ENCODE peak calls at places on chromosomes 7 and 10, in six cellular contexts. One of them, this sample, is unnamed.

GRCh38 chr10:84706875-84707274 is 378.5 kb downstream of the CCSER2 start:
- DNase-seq in A172: no peak
- DNase-seq in GM20000: no peak
- DNase-seq in stimulated activated CD4-positive, alpha-beta T cell treated with anti-CD3 and anti-CD28 coated beads, Interleukin-12 subunit alpha, Interleukin-12 subunit beta, amount 100 ng/mL, for 4 hours: no peak
- DNase-seq in stimulated activated effector memory CD8-positive, alpha-beta T cell treated with anti-CD3 and anti-CD28 coated beads, Interleukin-12 subunit alpha, Interleukin-12 subunit beta, amount 100 ng/mL, for 72 hours: no peak
- DNase-seq in foreskin fibroblast: no peak
- DNase-seq in this sample: peak

GRCh38 chr7:151838861-151839381 is 38.0 kb downstream of the PRKAG2 start:
- DNase-seq in stimulated activated CD4-positive, alpha-beta T cell treated with anti-CD3 and anti-CD28 coated beads, Interleukin-12 subunit alpha, Interleukin-12 subunit beta, amount 100 ng/mL, for 4 hours: peak
- DNase-seq in GM20000: no peak
- DNase-seq in foreskin fibroblast: no peak
- DNase-seq in stimulated activated effector memory CD8-positive, alpha-beta T cell treated with anti-CD3 and anti-CD28 coated beads, Interleukin-12 subunit alpha, Interleukin-12 subunit beta, amount 100 ng/mL, for 72 hours: peak
- DNase-seq in A172: no peak
- DNase-seq in this sample: no peak

GRCh38 chr10:32379314-32379949 is 32.5 kb upstream of the EPC1 start:
- DNase-seq in GM20000: peak
- DNase-seq in stimulated activated effector memory CD8-positive, alpha-beta T cell treated with anti-CD3 and anti-CD28 coated beads, Interleukin-12 subunit alpha, Interleukin-12 subunit beta, amount 100 ng/mL, for 72 hours: no peak
- DNase-seq in stimulated activated CD4-positive, alpha-beta T cell treated with anti-CD3 and anti-CD28 coated beads, Interleukin-12 subunit alpha, Interleukin-12 subunit beta, amount 100 ng/mL, for 4 hours: no peak
- DNase-seq in foreskin fibroblast: peak
- DNase-seq in A172: peak
- DNase-seq in this sample: peak

GRCh38 chr10:132446661-132447445 is 49.9 kb downstream of the PWWP2B start:
- DNase-seq in foreskin fibroblast: no peak
- DNase-seq in A172: peak
- DNase-seq in GM20000: peak
- DNase-seq in stimulated activated effector memory CD8-positive, alpha-beta T cell treated with anti-CD3 and anti-CD28 coated beads, Interleukin-12 subunit alpha, Interleukin-12 subunit beta, amount 100 ng/mL, for 72 hours: peak
- DNase-seq in stimulated activated CD4-positive, alpha-beta T cell treated with anti-CD3 and anti-CD28 coated beads, Interleukin-12 subunit alpha, Interleukin-12 subunit beta, amount 100 ng/mL, for 4 hours: peak
- DNase-seq in this sample: no peak

GRCh38 chr10:62048919-62049636 is 147.6 kb downstream of the ARID5B start:
- DNase-seq in GM20000: no peak
- DNase-seq in stimulated activated effector memory CD8-positive, alpha-beta T cell treated with anti-CD3 and anti-CD28 coated beads, Interleukin-12 subunit alpha, Interleukin-12 subunit beta, amount 100 ng/mL, for 72 hours: peak
- DNase-seq in A172: peak
- DNase-seq in foreskin fibroblast: peak
- DNase-seq in stimulated activated CD4-positive, alpha-beta T cell treated with anti-CD3 and anti-CD28 coated beads, Interleukin-12 subunit alpha, Interleukin-12 subunit beta, amount 100 ng/mL, for 4 hours: peak
- DNase-seq in this sample: peak

GRCh38 chr10:97411411-97411810 is 10.3 kb upstream of the RRP12 start:
- DNase-seq in foreskin fibroblast: no peak
- DNase-seq in stimulated activated effector memory CD8-positive, alpha-beta T cell treated with anti-CD3 and anti-CD28 coated beads, Interleukin-12 subunit alpha, Interleukin-12 subunit beta, amount 100 ng/mL, for 72 hours: no peak
- DNase-seq in GM20000: no peak
- DNase-seq in stimulated activated CD4-positive, alpha-beta T cell treated with anti-CD3 and anti-CD28 coated beads, Interleukin-12 subunit alpha, Interleukin-12 subunit beta, amount 100 ng/mL, for 4 hours: no peak
- DNase-seq in A172: peak
- DNase-seq in this sample: no peak

GRCh38 chr10:124569623-124570470 is 108.2 kb downstream of the LHPP start:
- DNase-seq in foreskin fibroblast: no peak
- DNase-seq in A172: no peak
- DNase-seq in stimulated activated CD4-positive, alpha-beta T cell treated with anti-CD3 and anti-CD28 coated beads, Interleukin-12 subunit alpha, Interleukin-12 subunit beta, amount 100 ng/mL, for 4 hours: no peak
- DNase-seq in GM20000: no peak
- DNase-seq in stimulated activated effector memory CD8-positive, alpha-beta T cell treated with anti-CD3 and anti-CD28 coated beads, Interleukin-12 subunit alpha, Interleukin-12 subunit beta, amount 100 ng/mL, for 72 hours: no peak
- DNase-seq in this sample: no peak

GRCh38 chr7:137847418-137848050 is 760 bp upstream of the DGKI start:
- DNase-seq in stimulated activated CD4-positive, alpha-beta T cell treated with anti-CD3 and anti-CD28 coated beads, Interleukin-12 subunit alpha, Interleukin-12 subunit beta, amount 100 ng/mL, for 4 hours: no peak
- DNase-seq in GM20000: peak
- DNase-seq in foreskin fibroblast: no peak
- DNase-seq in A172: no peak
- DNase-seq in stimulated activated effector memory CD8-positive, alpha-beta T cell treated with anti-CD3 and anti-CD28 coated beads, Interleukin-12 subunit alpha, Interleukin-12 subunit beta, amount 100 ng/mL, for 72 hours: no peak
- DNase-seq in this sample: no peak

GRCh38 chr10:55500931-55501559 is 700.0 kb upstream of the PCDH15 start:
- DNase-seq in stimulated activated effector memory CD8-positive, alpha-beta T cell treated with anti-CD3 and anti-CD28 coated beads, Interleukin-12 subunit alpha, Interleukin-12 subunit beta, amount 100 ng/mL, for 72 hours: no peak
- DNase-seq in foreskin fibroblast: no peak
- DNase-seq in GM20000: peak
- DNase-seq in stimulated activated CD4-positive, alpha-beta T cell treated with anti-CD3 and anti-CD28 coated beads, Interleukin-12 subunit alpha, Interleukin-12 subunit beta, amount 100 ng/mL, for 4 hours: no peak
- DNase-seq in A172: peak
- DNase-seq in this sample: no peak

GRCh38 chr7:94223375-94224084 is 171.2 kb upstream of the COL1A2 start:
- DNase-seq in foreskin fibroblast: peak
- DNase-seq in stimulated activated CD4-positive, alpha-beta T cell treated with anti-CD3 and anti-CD28 coated beads, Interleukin-12 subunit alpha, Interleukin-12 subunit beta, amount 100 ng/mL, for 4 hours: no peak
- DNase-seq in GM20000: peak
- DNase-seq in A172: peak
- DNase-seq in stimulated activated effector memory CD8-positive, alpha-beta T cell treated with anti-CD3 and anti-CD28 coated beads, Interleukin-12 subunit alpha, Interleukin-12 subunit beta, amount 100 ng/mL, for 72 hours: no peak
- DNase-seq in this sample: peak

GRCh38 chr7:104039363-104039762 is 49.9 kb upstream of the RELN start:
- DNase-seq in A172: no peak
- DNase-seq in stimulated activated effector memory CD8-positive, alpha-beta T cell treated with anti-CD3 and anti-CD28 coated beads, Interleukin-12 subunit alpha, Interleukin-12 subunit beta, amount 100 ng/mL, for 72 hours: no peak
- DNase-seq in foreskin fibroblast: no peak
- DNase-seq in GM20000: no peak
- DNase-seq in stimulated activated CD4-positive, alpha-beta T cell treated with anti-CD3 and anti-CD28 coated beads, Interleukin-12 subunit alpha, Interleukin-12 subunit beta, amount 100 ng/mL, for 4 hours: no peak
- DNase-seq in this sample: no peak

GRCh38 chr7:108328174-108328651 is 128.0 kb downstream of the NRCAM start:
- DNase-seq in A172: no peak
- DNase-seq in foreskin fibroblast: no peak
- DNase-seq in stimulated activated effector memory CD8-positive, alpha-beta T cell treated with anti-CD3 and anti-CD28 coated beads, Interleukin-12 subunit alpha, Interleukin-12 subunit beta, amount 100 ng/mL, for 72 hours: no peak
- DNase-seq in GM20000: peak
- DNase-seq in stimulated activated CD4-positive, alpha-beta T cell treated with anti-CD3 and anti-CD28 coated beads, Interleukin-12 subunit alpha, Interleukin-12 subunit beta, amount 100 ng/mL, for 4 hours: no peak
- DNase-seq in this sample: no peak

GRCh38 chr7:95201718-95202117 is 122.6 kb downstream of the PON1 start:
- DNase-seq in GM20000: no peak
- DNase-seq in stimulated activated effector memory CD8-positive, alpha-beta T cell treated with anti-CD3 and anti-CD28 coated beads, Interleukin-12 subunit alpha, Interleukin-12 subunit beta, amount 100 ng/mL, for 72 hours: no peak
- DNase-seq in foreskin fibroblast: no peak
- DNase-seq in stimulated activated CD4-positive, alpha-beta T cell treated with anti-CD3 and anti-CD28 coated beads, Interleukin-12 subunit alpha, Interleukin-12 subunit beta, amount 100 ng/mL, for 4 hours: no peak
- DNase-seq in A172: no peak
- DNase-seq in this sample: no peak

GRCh38 chr10:120465138-120465537 is 8.1 kb downstream of the PLPP4 start:
- DNase-seq in A172: no peak
- DNase-seq in stimulated activated effector memory CD8-positive, alpha-beta T cell treated with anti-CD3 and anti-CD28 coated beads, Interleukin-12 subunit alpha, Interleukin-12 subunit beta, amount 100 ng/mL, for 72 hours: no peak
- DNase-seq in stimulated activated CD4-positive, alpha-beta T cell treated with anti-CD3 and anti-CD28 coated beads, Interleukin-12 subunit alpha, Interleukin-12 subunit beta, amount 100 ng/mL, for 4 hours: no peak
- DNase-seq in GM20000: no peak
- DNase-seq in foreskin fibroblast: no peak
- DNase-seq in this sample: no peak

GRCh38 chr10:68560201-68560915 is at the start of gene TET1:
- DNase-seq in A172: peak
- DNase-seq in stimulated activated effector memory CD8-positive, alpha-beta T cell treated with anti-CD3 and anti-CD28 coated beads, Interleukin-12 subunit alpha, Interleukin-12 subunit beta, amount 100 ng/mL, for 72 hours: peak
- DNase-seq in GM20000: peak
- DNase-seq in foreskin fibroblast: no peak
- DNase-seq in stimulated activated CD4-positive, alpha-beta T cell treated with anti-CD3 and anti-CD28 coated beads, Interleukin-12 subunit alpha, Interleukin-12 subunit beta, amount 100 ng/mL, for 4 hours: peak
- DNase-seq in this sample: no peak

GRCh38 chr7:157801109-157801508 is 464.3 kb downstream of the DNAJB6 start:
- DNase-seq in A172: no peak
- DNase-seq in foreskin fibroblast: no peak
- DNase-seq in GM20000: no peak
- DNase-seq in stimulated activated CD4-positive, alpha-beta T cell treated with anti-CD3 and anti-CD28 coated beads, Interleukin-12 subunit alpha, Interleukin-12 subunit beta, amount 100 ng/mL, for 4 hours: no peak
- DNase-seq in stimulated activated effector memory CD8-positive, alpha-beta T cell treated with anti-CD3 and anti-CD28 coated beads, Interleukin-12 subunit alpha, Interleukin-12 subunit beta, amount 100 ng/mL, for 72 hours: no peak
- DNase-seq in this sample: no peak

GRCh38 chr7:53035499-53036412 is at the start of gene POM121L12:
- DNase-seq in A172: no peak
- DNase-seq in stimulated activated CD4-positive, alpha-beta T cell treated with anti-CD3 and anti-CD28 coated beads, Interleukin-12 subunit alpha, Interleukin-12 subunit beta, amount 100 ng/mL, for 4 hours: no peak
- DNase-seq in foreskin fibroblast: no peak
- DNase-seq in GM20000: no peak
- DNase-seq in stimulated activated effector memory CD8-positive, alpha-beta T cell treated with anti-CD3 and anti-CD28 coated beads, Interleukin-12 subunit alpha, Interleukin-12 subunit beta, amount 100 ng/mL, for 72 hours: no peak
- DNase-seq in this sample: no peak

GRCh38 chr7:102993532-102994029 is 80.8 kb downstream of the LRRC17 start:
- DNase-seq in A172: no peak
- DNase-seq in stimulated activated CD4-positive, alpha-beta T cell treated with anti-CD3 and anti-CD28 coated beads, Interleukin-12 subunit alpha, Interleukin-12 subunit beta, amount 100 ng/mL, for 4 hours: no peak
- DNase-seq in GM20000: no peak
- DNase-seq in stimulated activated effector memory CD8-positive, alpha-beta T cell treated with anti-CD3 and anti-CD28 coated beads, Interleukin-12 subunit alpha, Interleukin-12 subunit beta, amount 100 ng/mL, for 72 hours: no peak
- DNase-seq in foreskin fibroblast: peak
- DNase-seq in this sample: peak

GRCh38 chr10:8544500-8544899 is 490.0 kb downstream of the GATA3 start:
- DNase-seq in A172: no peak
- DNase-seq in stimulated activated CD4-positive, alpha-beta T cell treated with anti-CD3 and anti-CD28 coated beads, Interleukin-12 subunit alpha, Interleukin-12 subunit beta, amount 100 ng/mL, for 4 hours: no peak
- DNase-seq in foreskin fibroblast: no peak
- DNase-seq in stimulated activated effector memory CD8-positive, alpha-beta T cell treated with anti-CD3 and anti-CD28 coated beads, Interleukin-12 subunit alpha, Interleukin-12 subunit beta, amount 100 ng/mL, for 72 hours: no peak
- DNase-seq in GM20000: no peak
- DNase-seq in this sample: no peak